ENCODE peak calls at places on chromosomes 12 and 14, in four cellular contexts. One of them, this sample, is unnamed.

GRCh38 chr14:60878536-60878935 is 102.3 kb downstream of the TRMT5 start:
- DNase-seq in activated naive CD8-positive, alpha-beta T cell treated with anti-CD3 and anti-CD28 coated beads, Interleukin-2, amount 50 U/mL, for 24 hours: no peak
- DNase-seq in hepatocyte: no peak
- DNase-seq in posterior cingulate gyrus: no peak
- DNase-seq in this sample: no peak

GRCh38 chr12:28817524-28817923 is 331.6 kb upstream of the FAR2 start:
- DNase-seq in hepatocyte: no peak
- DNase-seq in activated naive CD8-positive, alpha-beta T cell treated with anti-CD3 and anti-CD28 coated beads, Interleukin-2, amount 50 U/mL, for 24 hours: no peak
- DNase-seq in posterior cingulate gyrus: no peak
- DNase-seq in this sample: peak

GRCh38 chr12:121536058-121536928 is 44.5 kb downstream of the KDM2B start:
- DNase-seq in activated naive CD8-positive, alpha-beta T cell treated with anti-CD3 and anti-CD28 coated beads, Interleukin-2, amount 50 U/mL, for 24 hours: peak
- DNase-seq in hepatocyte: peak
- DNase-seq in posterior cingulate gyrus: peak
- DNase-seq in this sample: peak

GRCh38 chr14:63006515-63006914 is 38.7 kb downstream of the KCNH5 start:
- DNase-seq in activated naive CD8-positive, alpha-beta T cell treated with anti-CD3 and anti-CD28 coated beads, Interleukin-2, amount 50 U/mL, for 24 hours: no peak
- DNase-seq in posterior cingulate gyrus: no peak
- DNase-seq in hepatocyte: no peak
- DNase-seq in this sample: no peak

GRCh38 chr12:123571343-123571813 is 13.0 kb upstream of the TMED2 start:
- DNase-seq in hepatocyte: peak
- DNase-seq in posterior cingulate gyrus: peak
- DNase-seq in activated naive CD8-positive, alpha-beta T cell treated with anti-CD3 and anti-CD28 coated beads, Interleukin-2, amount 50 U/mL, for 24 hours: no peak
- DNase-seq in this sample: peak

GRCh38 chr14:77302926-77303325 is 17.8 kb downstream of the POMT2 start:
- DNase-seq in activated naive CD8-positive, alpha-beta T cell treated with anti-CD3 and anti-CD28 coated beads, Interleukin-2, amount 50 U/mL, for 24 hours: peak
- DNase-seq in hepatocyte: peak
- DNase-seq in posterior cingulate gyrus: no peak
- DNase-seq in this sample: no peak

GRCh38 chr14:91774138-91775096 is 42.5 kb upstream of the CATSPERB start:
- DNase-seq in posterior cingulate gyrus: no peak
- DNase-seq in hepatocyte: no peak
- DNase-seq in activated naive CD8-positive, alpha-beta T cell treated with anti-CD3 and anti-CD28 coated beads, Interleukin-2, amount 50 U/mL, for 24 hours: no peak
- DNase-seq in this sample: no peak

GRCh38 chr12:51242150-51242549 is 3.5 kb downstream of the DAZAP2 start:
- DNase-seq in posterior cingulate gyrus: no peak
- DNase-seq in activated naive CD8-positive, alpha-beta T cell treated with anti-CD3 and anti-CD28 coated beads, Interleukin-2, amount 50 U/mL, for 24 hours: no peak
- DNase-seq in hepatocyte: no peak
- DNase-seq in this sample: no peak

GRCh38 chr12:84357314-84357713 is 555.3 kb downstream of the SLC6A15 start:
- DNase-seq in activated naive CD8-positive, alpha-beta T cell treated with anti-CD3 and anti-CD28 coated beads, Interleukin-2, amount 50 U/mL, for 24 hours: no peak
- DNase-seq in hepatocyte: no peak
- DNase-seq in posterior cingulate gyrus: no peak
- DNase-seq in this sample: no peak

GRCh38 chr14:89654998-89655397 is 238.0 kb upstream of the FOXN3 start:
- DNase-seq in hepatocyte: no peak
- DNase-seq in posterior cingulate gyrus: no peak
- DNase-seq in activated naive CD8-positive, alpha-beta T cell treated with anti-CD3 and anti-CD28 coated beads, Interleukin-2, amount 50 U/mL, for 24 hours: no peak
- DNase-seq in this sample: no peak

GRCh38 chr14:103629503-103630121 is 601 bp downstream of the KLC1 start:
- DNase-seq in posterior cingulate gyrus: peak
- DNase-seq in hepatocyte: peak
- DNase-seq in activated naive CD8-positive, alpha-beta T cell treated with anti-CD3 and anti-CD28 coated beads, Interleukin-2, amount 50 U/mL, for 24 hours: peak
- DNase-seq in this sample: peak

GRCh38 chr12:49340971-49341776 is 4.2 kb upstream of the C1QL4 start:
- DNase-seq in activated naive CD8-positive, alpha-beta T cell treated with anti-CD3 and anti-CD28 coated beads, Interleukin-2, amount 50 U/mL, for 24 hours: no peak
- DNase-seq in posterior cingulate gyrus: no peak
- DNase-seq in hepatocyte: no peak
- DNase-seq in this sample: peak

GRCh38 chr14:45247427-45247826 is 5.6 kb downstream of the MIS18BP1 start:
- DNase-seq in activated naive CD8-positive, alpha-beta T cell treated with anti-CD3 and anti-CD28 coated beads, Interleukin-2, amount 50 U/mL, for 24 hours: no peak
- DNase-seq in hepatocyte: no peak
- DNase-seq in posterior cingulate gyrus: no peak
- DNase-seq in this sample: no peak

GRCh38 chr12:117907108-117907689 is 61.6 kb downstream of the KSR2 start:
- DNase-seq in hepatocyte: peak
- DNase-seq in activated naive CD8-positive, alpha-beta T cell treated with anti-CD3 and anti-CD28 coated beads, Interleukin-2, amount 50 U/mL, for 24 hours: no peak
- DNase-seq in posterior cingulate gyrus: no peak
- DNase-seq in this sample: no peak

GRCh38 chr14:70278281-70278680 is 81.2 kb downstream of the COX16 start:
- DNase-seq in activated naive CD8-positive, alpha-beta T cell treated with anti-CD3 and anti-CD28 coated beads, Interleukin-2, amount 50 U/mL, for 24 hours: no peak
- DNase-seq in hepatocyte: no peak
- DNase-seq in posterior cingulate gyrus: no peak
- DNase-seq in this sample: no peak

GRCh38 chr14:60327447-60328331 is 78.7 kb downstream of the PPM1A start:
- DNase-seq in hepatocyte: peak
- DNase-seq in activated naive CD8-positive, alpha-beta T cell treated with anti-CD3 and anti-CD28 coated beads, Interleukin-2, amount 50 U/mL, for 24 hours: peak
- DNase-seq in posterior cingulate gyrus: peak
- DNase-seq in this sample: no peak

GRCh38 chr12:91406920-91407341 is 224.3 kb upstream of the DCN start:
- DNase-seq in posterior cingulate gyrus: no peak
- DNase-seq in hepatocyte: peak
- DNase-seq in activated naive CD8-positive, alpha-beta T cell treated with anti-CD3 and anti-CD28 coated beads, Interleukin-2, amount 50 U/mL, for 24 hours: peak
- DNase-seq in this sample: no peak

GRCh38 chr12:115923851-115924250 is 353.6 kb downstream of the MED13L start:
- DNase-seq in activated naive CD8-positive, alpha-beta T cell treated with anti-CD3 and anti-CD28 coated beads, Interleukin-2, amount 50 U/mL, for 24 hours: no peak
- DNase-seq in posterior cingulate gyrus: no peak
- DNase-seq in hepatocyte: no peak
- DNase-seq in this sample: no peak

GRCh38 chr14:21860172-21860571 is 186.6 kb upstream of the OR4E1 start:
- DNase-seq in activated naive CD8-positive, alpha-beta T cell treated with anti-CD3 and anti-CD28 coated beads, Interleukin-2, amount 50 U/mL, for 24 hours: peak
- DNase-seq in hepatocyte: no peak
- DNase-seq in posterior cingulate gyrus: no peak
- DNase-seq in this sample: no peak

GRCh38 chr12:124847675-124848074 is 16.0 kb downstream of the SCARB1 start:
- DNase-seq in hepatocyte: no peak
- DNase-seq in activated naive CD8-positive, alpha-beta T cell treated with anti-CD3 and anti-CD28 coated beads, Interleukin-2, amount 50 U/mL, for 24 hours: no peak
- DNase-seq in posterior cingulate gyrus: peak
- DNase-seq in this sample: no peak

GRCh38 chr12:43336962-43337555 is 214.9 kb downstream of the ADAMTS20 start:
- DNase-seq in posterior cingulate gyrus: no peak
- DNase-seq in activated naive CD8-positive, alpha-beta T cell treated with anti-CD3 and anti-CD28 coated beads, Interleukin-2, amount 50 U/mL, for 24 hours: no peak
- DNase-seq in hepatocyte: peak
- DNase-seq in this sample: no peak

GRCh38 chr14:81414123-81414522 is 14.0 kb upstream of the STON2 start:
- DNase-seq in activated naive CD8-positive, alpha-beta T cell treated with anti-CD3 and anti-CD28 coated beads, Interleukin-2, amount 50 U/mL, for 24 hours: no peak
- DNase-seq in posterior cingulate gyrus: no peak
- DNase-seq in hepatocyte: no peak
- DNase-seq in this sample: no peak

GRCh38 chr12:107057071-107057834 is 36.1 kb downstream of the CRY1 start:
- DNase-seq in activated naive CD8-positive, alpha-beta T cell treated with anti-CD3 and anti-CD28 coated beads, Interleukin-2, amount 50 U/mL, for 24 hours: no peak
- DNase-seq in posterior cingulate gyrus: no peak
- DNase-seq in hepatocyte: no peak
- DNase-seq in this sample: no peak

GRCh38 chr12:27024291-27024690 is 1.9 kb downstream of the MED21 start:
- DNase-seq in activated naive CD8-positive, alpha-beta T cell treated with anti-CD3 and anti-CD28 coated beads, Interleukin-2, amount 50 U/mL, for 24 hours: no peak
- DNase-seq in posterior cingulate gyrus: no peak
- DNase-seq in hepatocyte: no peak
- DNase-seq in this sample: no peak

GRCh38 chr14:22426711-22427110 is 162.3 kb downstream of the DAD1 start:
- DNase-seq in activated naive CD8-positive, alpha-beta T cell treated with anti-CD3 and anti-CD28 coated beads, Interleukin-2, amount 50 U/mL, for 24 hours: no peak
- DNase-seq in posterior cingulate gyrus: no peak
- DNase-seq in hepatocyte: no peak
- DNase-seq in this sample: no peak

GRCh38 chr14:52790011-52790755 is 1.2 kb downstream of the GNPNAT1 start:
- DNase-seq in hepatocyte: no peak
- DNase-seq in activated naive CD8-positive, alpha-beta T cell treated with anti-CD3 and anti-CD28 coated beads, Interleukin-2, amount 50 U/mL, for 24 hours: no peak
- DNase-seq in posterior cingulate gyrus: no peak
- DNase-seq in this sample: no peak

GRCh38 chr12:103505371-103506236 is 9.8 kb upstream of the C12orf42 start:
- DNase-seq in posterior cingulate gyrus: no peak
- DNase-seq in hepatocyte: no peak
- DNase-seq in activated naive CD8-positive, alpha-beta T cell treated with anti-CD3 and anti-CD28 coated beads, Interleukin-2, amount 50 U/mL, for 24 hours: peak
- DNase-seq in this sample: no peak

GRCh38 chr12:138171-138897 is 71.8 kb downstream of the IQSEC3 start:
- DNase-seq in activated naive CD8-positive, alpha-beta T cell treated with anti-CD3 and anti-CD28 coated beads, Interleukin-2, amount 50 U/mL, for 24 hours: no peak
- DNase-seq in posterior cingulate gyrus: no peak
- DNase-seq in hepatocyte: no peak
- DNase-seq in this sample: no peak

GRCh38 chr12:49548822-49549648 is 10.2 kb downstream of the KCNH3 start:
- DNase-seq in activated naive CD8-positive, alpha-beta T cell treated with anti-CD3 and anti-CD28 coated beads, Interleukin-2, amount 50 U/mL, for 24 hours: peak
- DNase-seq in posterior cingulate gyrus: peak
- DNase-seq in hepatocyte: peak
- DNase-seq in this sample: no peak

GRCh38 chr12:111766608-111767361 is at the start of gene ALDH2:
- DNase-seq in activated naive CD8-positive, alpha-beta T cell treated with anti-CD3 and anti-CD28 coated beads, Interleukin-2, amount 50 U/mL, for 24 hours: peak
- DNase-seq in hepatocyte: peak
- DNase-seq in posterior cingulate gyrus: peak
- DNase-seq in this sample: peak